ENCODE peak calls at places on chromosome 14, in five cellular contexts. I is A549, T is K562, S is H1, M is HepG2. D is an unnamed sample.

GRCh38 chr14:99322731-99323599 is 51.0 kb upstream of the BCL11B start:
- DNase-seq in I (no peak), M (no peak), T (no peak), S (no peak), D (no peak)

GRCh38 chr14:89252887-89253532 is 164.0 kb downstream of the FOXN3 start:
- DNase-seq in I (peak; percentile 11), T (no peak), M (no peak), S (peak; percentile 17), D (no peak)

GRCh38 chr14:61607570-61608244 is 87.6 kb upstream of the HIF1A start:
- DNase-seq in M (peak; percentile 15), T (no peak), S (no peak), I (no peak), D (no peak)

GRCh38 chr14:65387628-65388027 is 24.9 kb upstream of the FUT8 start:
- DNase-seq in S (no peak), M (no peak), I (no peak), T (no peak), D (no peak)

GRCh38 chr14:101102875-101103274 is 199.4 kb upstream of the RTL1 start:
- DNase-seq in I (no peak), M (no peak), T (no peak), S (no peak), D (no peak)

GRCh38 chr14:57078054-57078453 is 190.7 kb downstream of the EXOC5 start:
- DNase-seq in S (no peak), I (no peak), T (no peak), M (no peak), D (no peak)

GRCh38 chr14:50417853-50418252 is 21.2 kb upstream of the CDKL1 start:
- DNase-seq in I (no peak), M (peak; percentile 56), S (no peak), T (no peak), D (no peak)

GRCh38 chr14:69475194-69475818 is 9.2 kb upstream of the PLEKHD1 start:
- DNase-seq in I (peak; percentile 56), T (no peak), S (no peak), M (peak; percentile 19), D (no peak)

GRCh38 chr14:96626916-96627315 is 124.7 kb downstream of the PAPOLA start:
- DNase-seq in M (no peak), T (no peak), S (no peak), I (no peak), D (no peak)

GRCh38 chr14:59394268-59394667 is 70.9 kb downstream of the GPR135 start:
- DNase-seq in S (no peak), I (no peak), M (no peak), T (no peak), D (no peak)

GRCh38 chr14:73789996-73790581 is 61.5 kb upstream of the PTGR2 start:
- DNase-seq in M (no peak), I (no peak), T (no peak), S (no peak), D (no peak)

GRCh38 chr14:63896278-63896720 is 43.5 kb downstream of the SYNE2 start:
- DNase-seq in I (peak; percentile 55), T (no peak), S (no peak), M (peak; percentile 81), D (no peak)

GRCh38 chr14:88868558-88869159 is 44.2 kb downstream of the TTC8 start:
- DNase-seq in I (peak; percentile 23), M (peak; percentile 12), S (no peak), T (no peak), D (no peak)

DNA sequence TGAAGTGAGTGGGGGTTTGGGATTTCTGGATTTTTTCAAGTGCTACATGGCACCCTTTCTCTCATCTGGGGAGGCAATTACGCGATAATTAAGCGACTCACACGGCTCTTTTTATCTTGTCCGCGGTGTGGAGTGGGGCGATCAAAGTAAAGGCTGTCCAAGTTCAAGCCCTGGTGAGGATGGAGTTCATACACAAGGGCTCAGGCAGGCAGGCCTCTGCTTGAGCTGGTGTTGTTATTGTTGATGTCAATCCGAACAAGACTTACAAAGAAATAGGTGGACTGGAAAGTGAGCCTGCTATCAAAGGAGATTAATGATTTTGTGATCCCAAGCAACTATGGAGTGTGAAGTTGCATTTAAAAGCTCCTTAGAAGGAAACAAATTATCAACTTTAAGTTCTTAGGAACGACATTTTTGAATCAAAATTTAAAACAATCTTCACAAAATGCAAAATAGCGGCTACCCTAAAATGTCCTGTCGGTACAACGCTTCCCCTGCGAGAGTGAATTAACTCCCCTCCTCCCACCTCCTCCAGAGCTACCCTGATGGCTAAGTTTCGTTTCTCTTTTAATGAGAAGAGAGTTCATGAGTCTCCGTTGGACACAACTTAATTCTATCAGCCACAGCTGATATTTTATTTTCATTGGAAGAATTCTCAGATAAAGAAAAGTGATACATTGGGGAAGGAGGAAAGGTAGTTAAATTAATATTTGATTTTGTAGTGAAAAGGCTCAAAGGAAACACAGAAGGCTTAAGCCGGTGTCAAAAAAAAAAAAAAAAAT is 5.9 kb downstream of the FOXA1 start:
- DNase-seq in I (peak; percentile 52), M (peak; percentile 64), S (no peak), T (no peak), D (no peak)
- TF ChIP-seq KDM1A in I (no peak), M (peak; percentile 48), S (no peak), T (no peak), D (no peak)

GRCh38 chr14:70988452-70988851 is 81.2 kb downstream of the PCNX1 start:
- DNase-seq in S (no peak), T (no peak), M (no peak), I (no peak), D (no peak)

GRCh38 chr14:70982204-70982603 is 74.9 kb downstream of the PCNX1 start:
- DNase-seq in I (no peak), T (no peak), S (no peak), M (no peak), D (no peak)

GRCh38 chr14:70981005-70981952 is 74.0 kb downstream of the PCNX1 start:
- DNase-seq in S (no peak), I (no peak), M (no peak), T (no peak), D (no peak)

GRCh38 chr14:70987042-70987441 is 79.8 kb downstream of the PCNX1 start:
- DNase-seq in T (no peak), I (no peak), S (no peak), M (no peak), D (no peak)
- H3K4me1 ChIP-seq in T (peaks cover 3% of the 10 kb centered on the region), I (no peaks in the 10 kb centered on the region), S (no peaks in the 10 kb centered on the region), M (no peaks in the 10 kb centered on the region), D (no peaks in the 10 kb centered on the region)

DNA sequence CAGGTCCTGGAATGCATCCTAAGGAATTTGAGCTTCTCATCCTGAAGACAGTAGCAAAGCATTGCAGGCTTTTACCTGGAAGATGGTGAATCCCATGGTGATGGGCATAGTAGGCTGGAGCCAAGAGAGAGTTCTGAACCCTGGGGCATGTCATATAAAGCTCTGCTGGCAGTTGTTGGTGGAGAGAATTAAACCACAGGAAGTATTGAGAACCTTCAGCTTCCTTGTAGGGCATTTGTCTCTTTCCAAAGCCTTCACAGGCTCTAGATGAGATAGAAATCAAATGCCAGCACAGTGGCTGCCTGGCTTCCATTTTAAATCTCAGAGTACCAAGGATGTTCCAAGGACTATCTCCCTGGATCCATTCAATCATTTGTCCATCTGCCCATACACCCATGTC is 369.7 kb downstream of the DPF3 start:
- DNase-seq in M (no peak), S (no peak), T (no peak), I (no peak), D (no peak)
- TF ChIP-seq KDM1A in M (no peak), S (no peak), T (no peak), I (no peak), D (no peak)

DNA sequence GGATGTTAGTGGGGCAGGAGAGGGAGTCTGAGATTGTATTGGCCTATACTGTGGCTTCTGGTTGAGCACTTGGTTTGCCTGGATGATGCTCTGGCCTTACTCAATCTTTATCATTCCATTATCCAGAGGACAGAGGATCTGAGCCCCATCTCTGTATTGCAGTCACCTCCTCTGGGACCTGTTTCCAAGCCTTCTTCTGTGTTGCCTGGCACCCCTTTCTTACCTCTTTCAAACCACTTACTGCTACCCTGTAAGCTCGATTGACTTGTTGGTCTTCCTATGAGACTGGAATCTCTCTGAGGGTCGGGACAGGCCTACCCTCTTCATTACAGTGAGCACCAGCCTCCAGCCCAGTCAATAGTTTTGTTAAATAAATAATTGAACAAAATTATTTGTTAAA is 3.0 kb upstream of the FOS start:
- DNase-seq in S (no peak), I (no peak), T (no peak), M (no peak), D (no peak)
- H3K4me1 ChIP-seq in S (peaks cover under 1% of the 10 kb centered on the region), I (peaks cover 12% of the 10 kb centered on the region), T (peaks cover 8% of the 10 kb centered on the region), M (peaks cover 42% of the 10 kb centered on the region), D (peaks cover 17% of the 10 kb centered on the region)

GRCh38 chr14:26448181-26448855 is 149.5 kb downstream of the NOVA1 start:
- DNase-seq in M (no peak), T (no peak), I (no peak), S (no peak), D (no peak)

DNA sequence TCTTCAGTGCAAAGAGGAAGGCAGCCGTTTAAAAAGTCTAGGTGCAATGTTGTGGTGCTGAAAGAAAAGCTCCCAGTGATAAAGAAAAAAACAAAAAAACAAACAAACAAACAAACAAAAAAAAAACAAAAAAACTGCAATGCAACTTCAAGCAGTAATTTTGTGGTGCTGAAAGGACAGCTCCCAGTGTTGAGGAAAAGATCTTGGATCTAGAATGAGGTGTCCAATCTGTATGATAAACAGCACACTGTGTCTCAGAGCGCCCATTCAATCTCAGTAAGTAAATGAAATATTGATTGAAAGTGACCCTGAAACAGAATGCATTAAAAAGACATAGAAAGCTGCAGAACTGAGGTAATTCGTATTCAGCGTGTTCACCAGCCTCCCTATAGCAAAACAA is 153.1 kb downstream of the NOVA1 start:
- DNase-seq in I (no peak), S (no peak), M (no peak), T (no peak), D (no peak)
- TF ChIP-seq KDM1A in I (no peak), S (no peak), M (no peak), T (no peak), D (no peak)

GRCh38 chr14:102371361-102371760 is 8.6 kb downstream of the TECPR2 start:
- DNase-seq in M (no peak), T (no peak), I (no peak), S (no peak), D (no peak)
- H3K4me1 ChIP-seq in M (peaks cover 13% of the 10 kb centered on the region), T (no peaks in the 10 kb centered on the region), I (no peaks in the 10 kb centered on the region), S (no peaks in the 10 kb centered on the region), D (peaks cover 39% of the 10 kb centered on the region)

D was measured in GM12878.